ENCODE peak calls at places on chromosomes 11 and 22, in nine cellular contexts. One of them, this sample, is unnamed.
A peak's percentile ranks its signal among the peaks of the same experiment; 100 is the strongest.

GRCh38 chr22:40898850-40899357 is 37.0 kb upstream of the DNAJB7 start:
- DNase-seq in fibroblast of lung: peak; percentile 78
- DNase-seq in HCT116: peak; percentile 23
- DNase-seq in neuronal stem cell: no peak
- DNase-seq in Karpas-422: peak; percentile 89
- DNase-seq in GM23248: peak; percentile 78
- DNase-seq in GM23338: peak; percentile 71
- DNase-seq in H1: no peak
- DNase-seq in neural progenitor cell: peak; percentile 36
- DNase-seq in this sample: peak; percentile 73

GRCh38 chr11:46235777-46236688 is 41.4 kb upstream of the CREB3L1 start:
- DNase-seq in fibroblast of lung: peak; percentile 43
- DNase-seq in HCT116: no peak
- DNase-seq in neuronal stem cell: no peak
- DNase-seq in Karpas-422: no peak
- DNase-seq in GM23248: peak; percentile 45
- DNase-seq in GM23338: no peak
- DNase-seq in H1: peak; percentile 14
- DNase-seq in neural progenitor cell: no peak
- DNase-seq in this sample: no peak

GRCh38 chr11:115222218-115222862 is 281.9 kb downstream of the CADM1 start:
- DNase-seq in fibroblast of lung: peak; percentile 86
- DNase-seq in HCT116: no peak
- DNase-seq in neuronal stem cell: no peak
- DNase-seq in Karpas-422: no peak
- DNase-seq in GM23248: peak; percentile 83
- DNase-seq in GM23338: peak; percentile 28
- DNase-seq in H1: no peak
- DNase-seq in neural progenitor cell: peak; percentile 34
- DNase-seq in this sample: peak; percentile 68

GRCh38 chr22:27581688-27582087 is 219.9 kb downstream of the MN1 start:
- DNase-seq in fibroblast of lung: peak; percentile 75
- DNase-seq in HCT116: no peak
- DNase-seq in neuronal stem cell: no peak
- DNase-seq in Karpas-422: no peak
- DNase-seq in GM23248: peak; percentile 69
- DNase-seq in GM23338: no peak
- DNase-seq in H1: no peak
- DNase-seq in neural progenitor cell: no peak
- DNase-seq in this sample: no peak

GRCh38 chr11:359181-359714 is 10.1 kb upstream of the B4GALNT4 start:
- DNase-seq in fibroblast of lung: no peak
- DNase-seq in HCT116: no peak
- DNase-seq in neuronal stem cell: no peak
- DNase-seq in Karpas-422: no peak
- DNase-seq in GM23248: no peak
- DNase-seq in GM23338: no peak
- DNase-seq in H1: no peak
- DNase-seq in neural progenitor cell: no peak
- DNase-seq in this sample: peak; percentile 22

GRCh38 chr22:23281406-23282088 is 101.2 kb downstream of the BCR start:
- DNase-seq in fibroblast of lung: peak; percentile 78
- DNase-seq in HCT116: peak; percentile 19
- DNase-seq in neuronal stem cell: peak; percentile 84
- DNase-seq in Karpas-422: peak; percentile 95
- DNase-seq in GM23248: peak; percentile 71
- DNase-seq in GM23338: peak; percentile 93
- DNase-seq in H1: peak; percentile 95
- DNase-seq in neural progenitor cell: peak; percentile 89
- DNase-seq in this sample: peak; percentile 89

GRCh38 chr22:20015971-20016733 is 471 bp downstream of the ARVCF start:
- DNase-seq in fibroblast of lung: no peak
- DNase-seq in HCT116: no peak
- DNase-seq in neuronal stem cell: no peak
- DNase-seq in Karpas-422: peak; percentile 70
- DNase-seq in GM23248: peak; percentile 38
- DNase-seq in GM23338: peak; percentile 76
- DNase-seq in H1: peak; percentile 82
- DNase-seq in neural progenitor cell: peak; percentile 68
- DNase-seq in this sample: peak; percentile 22

GRCh38 chr11:68988486-68988885 is 7.7 kb upstream of the MRGPRD start:
- DNase-seq in fibroblast of lung: no peak
- DNase-seq in HCT116: no peak
- DNase-seq in neuronal stem cell: no peak
- DNase-seq in Karpas-422: no peak
- DNase-seq in GM23248: no peak
- DNase-seq in GM23338: no peak
- DNase-seq in H1: no peak
- DNase-seq in neural progenitor cell: no peak
- DNase-seq in this sample: no peak

GRCh38 chr11:46112961-46113617 is 8.2 kb downstream of the PHF21A start:
- DNase-seq in fibroblast of lung: peak; percentile 72
- DNase-seq in HCT116: peak; percentile 67
- DNase-seq in neuronal stem cell: peak; percentile 35
- DNase-seq in Karpas-422: peak; percentile 90
- DNase-seq in GM23248: peak; percentile 85
- DNase-seq in GM23338: peak; percentile 93
- DNase-seq in H1: no peak
- DNase-seq in neural progenitor cell: peak; percentile 73
- DNase-seq in this sample: peak; percentile 80

GRCh38 chr11:85863855-85864254 is 8.7 kb downstream of the CCDC83 start:
- DNase-seq in fibroblast of lung: no peak
- DNase-seq in HCT116: no peak
- DNase-seq in neuronal stem cell: no peak
- DNase-seq in Karpas-422: no peak
- DNase-seq in GM23248: no peak
- DNase-seq in GM23338: no peak
- DNase-seq in H1: no peak
- DNase-seq in neural progenitor cell: no peak
- DNase-seq in this sample: no peak

GRCh38 chr11:85869776-85870175 is 14.6 kb downstream of the CCDC83 start:
- DNase-seq in fibroblast of lung: no peak
- DNase-seq in HCT116: no peak
- DNase-seq in neuronal stem cell: no peak
- DNase-seq in Karpas-422: no peak
- DNase-seq in GM23248: no peak
- DNase-seq in GM23338: no peak
- DNase-seq in H1: no peak
- DNase-seq in neural progenitor cell: no peak
- DNase-seq in this sample: no peak

GRCh38 chr11:85866137-85866827 is 11.1 kb downstream of the CCDC83 start:
- DNase-seq in fibroblast of lung: no peak
- DNase-seq in HCT116: no peak
- DNase-seq in neuronal stem cell: no peak
- DNase-seq in Karpas-422: no peak
- DNase-seq in GM23248: no peak
- DNase-seq in GM23338: no peak
- DNase-seq in H1: no peak
- DNase-seq in neural progenitor cell: no peak
- DNase-seq in this sample: no peak

DNA sequence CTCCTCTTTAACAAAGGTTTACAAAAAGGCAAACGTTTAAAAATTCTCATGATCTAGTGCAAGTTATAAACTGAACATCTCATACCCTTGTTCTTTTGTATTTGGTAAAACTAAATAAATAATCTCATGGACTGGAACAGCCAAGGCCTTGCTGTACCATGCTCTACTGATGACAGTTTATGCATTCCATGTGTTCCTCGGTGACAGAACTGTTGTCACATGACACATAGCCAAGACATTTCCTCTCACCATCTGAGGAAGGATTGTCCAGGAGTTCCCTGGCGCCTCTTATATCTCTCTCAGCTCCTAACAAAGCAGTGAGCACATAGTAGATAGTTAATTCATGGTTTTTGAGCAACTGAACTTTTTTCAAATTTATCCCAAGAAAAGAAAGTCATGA is 12.6 kb downstream of the CCDC83 start:
- DNase-seq in fibroblast of lung: no peak
- DNase-seq in HCT116: no peak
- DNase-seq in neuronal stem cell: no peak
- DNase-seq in Karpas-422: no peak
- DNase-seq in GM23248: peak; percentile 68
- DNase-seq in GM23338: no peak
- DNase-seq in H1: no peak
- DNase-seq in neural progenitor cell: no peak
- DNase-seq in this sample: no peak
- H2AFZ ChIP-seq in fibroblast of lung: no peak overlapping the region
- H2AFZ ChIP-seq in HCT116: no peak overlapping the region
- H2AFZ ChIP-seq in neuronal stem cell: no peak overlapping the region
- H2AFZ ChIP-seq in Karpas-422: no peak overlapping the region
- H2AFZ ChIP-seq in GM23248: peak overlapping the region; percentile 25
- H2AFZ ChIP-seq in GM23338: no peak overlapping the region
- H2AFZ ChIP-seq in H1: no peak overlapping the region
- H2AFZ ChIP-seq in neural progenitor cell: no peak overlapping the region
- H2AFZ ChIP-seq in this sample: no peak overlapping the region

GRCh38 chr11:61792310-61793083 is at the start of the genes FEN1 and TMEM258:
- DNase-seq in fibroblast of lung: peak; percentile 95
- DNase-seq in HCT116: peak; percentile 88
- DNase-seq in neuronal stem cell: peak; percentile 89
- DNase-seq in Karpas-422: peak; percentile 96
- DNase-seq in GM23248: peak; percentile 97
- DNase-seq in GM23338: peak; percentile 94
- DNase-seq in H1: peak; percentile 95
- DNase-seq in neural progenitor cell: peak; percentile 96
- DNase-seq in this sample: peak; percentile 92
- H2AFZ ChIP-seq in fibroblast of lung: peak within 1 kb of the TSS; percentile 98
- H2AFZ ChIP-seq in HCT116: no peak within 1 kb of the TSS
- H2AFZ ChIP-seq in neuronal stem cell: peak within 1 kb of the TSS; percentile 98
- H2AFZ ChIP-seq in Karpas-422: peak within 1 kb of the TSS; percentile 91
- H2AFZ ChIP-seq in GM23248: peak within 1 kb of the TSS; percentile 88
- H2AFZ ChIP-seq in GM23338: peak within 1 kb of the TSS; percentile 87
- H2AFZ ChIP-seq in H1: peak within 1 kb of the TSS; percentile 98
- H2AFZ ChIP-seq in neural progenitor cell: peak within 1 kb of the TSS; percentile 95
- H2AFZ ChIP-seq in this sample: peak within 1 kb of the TSS; percentile 58

GRCh38 chr11:41449483-41450050 is 9.9 kb downstream of the LRRC4C start:
- DNase-seq in fibroblast of lung: no peak
- DNase-seq in HCT116: no peak
- DNase-seq in neuronal stem cell: no peak
- DNase-seq in Karpas-422: no peak
- DNase-seq in GM23248: no peak
- DNase-seq in GM23338: no peak
- DNase-seq in H1: no peak
- DNase-seq in neural progenitor cell: no peak
- DNase-seq in this sample: no peak

GRCh38 chr11:41446566-41446965 is 12.9 kb downstream of the LRRC4C start:
- DNase-seq in fibroblast of lung: no peak
- DNase-seq in HCT116: no peak
- DNase-seq in neuronal stem cell: no peak
- DNase-seq in Karpas-422: no peak
- DNase-seq in GM23248: no peak
- DNase-seq in GM23338: no peak
- DNase-seq in H1: no peak
- DNase-seq in neural progenitor cell: no peak
- DNase-seq in this sample: no peak

GRCh38 chr11:41456288-41456687 is 3.2 kb downstream of the LRRC4C start:
- DNase-seq in fibroblast of lung: no peak
- DNase-seq in HCT116: no peak
- DNase-seq in neuronal stem cell: no peak
- DNase-seq in Karpas-422: no peak
- DNase-seq in GM23248: no peak
- DNase-seq in GM23338: peak; percentile 75
- DNase-seq in H1: no peak
- DNase-seq in neural progenitor cell: peak; percentile 51
- DNase-seq in this sample: no peak

GRCh38 chr11:41446107-41446506 is 13.3 kb downstream of the LRRC4C start:
- DNase-seq in fibroblast of lung: no peak
- DNase-seq in HCT116: no peak
- DNase-seq in neuronal stem cell: no peak
- DNase-seq in Karpas-422: no peak
- DNase-seq in GM23248: no peak
- DNase-seq in GM23338: no peak
- DNase-seq in H1: no peak
- DNase-seq in neural progenitor cell: no peak
- DNase-seq in this sample: no peak

DNA sequence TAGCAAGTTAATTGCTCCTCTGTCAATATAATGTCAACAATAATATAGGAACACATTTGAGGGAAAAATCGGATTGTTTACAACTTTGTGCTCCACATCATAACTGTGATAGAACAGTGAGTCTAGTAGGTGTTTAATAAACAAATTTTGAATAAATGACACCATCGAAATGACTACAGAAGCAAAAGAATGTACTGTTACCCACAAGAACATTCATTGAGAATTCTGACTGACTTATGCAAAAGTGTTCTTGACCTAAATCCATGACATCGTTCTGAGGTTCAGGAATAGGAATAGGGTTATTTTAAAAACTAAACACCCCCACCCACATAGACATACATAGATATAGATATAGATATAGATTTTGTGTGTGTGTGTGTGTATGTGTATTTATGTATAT is 8.4 kb downstream of the LRRC4C start:
- DNase-seq in fibroblast of lung: no peak
- DNase-seq in HCT116: no peak
- DNase-seq in neuronal stem cell: no peak
- DNase-seq in Karpas-422: no peak
- DNase-seq in GM23248: no peak
- DNase-seq in GM23338: no peak
- DNase-seq in H1: no peak
- DNase-seq in neural progenitor cell: no peak
- DNase-seq in this sample: no peak
- H2AFZ ChIP-seq in fibroblast of lung: no peak overlapping the region
- H2AFZ ChIP-seq in HCT116: no peak overlapping the region
- H2AFZ ChIP-seq in neuronal stem cell: peak overlapping the region; percentile 43
- H2AFZ ChIP-seq in Karpas-422: no peak overlapping the region
- H2AFZ ChIP-seq in GM23248: no peak overlapping the region
- H2AFZ ChIP-seq in GM23338: no peak overlapping the region
- H2AFZ ChIP-seq in H1: no peak overlapping the region
- H2AFZ ChIP-seq in neural progenitor cell: no peak overlapping the region
- H2AFZ ChIP-seq in this sample: no peak overlapping the region

GRCh38 chr11:35587972-35588371 is 30.3 kb upstream of the FJX1 start:
- DNase-seq in fibroblast of lung: no peak
- DNase-seq in HCT116: no peak
- DNase-seq in neuronal stem cell: no peak
- DNase-seq in Karpas-422: no peak
- DNase-seq in GM23248: no peak
- DNase-seq in GM23338: no peak
- DNase-seq in H1: no peak
- DNase-seq in neural progenitor cell: no peak
- DNase-seq in this sample: no peak

GRCh38 chr11:35590412-35590811 is 27.8 kb upstream of the FJX1 start:
- DNase-seq in fibroblast of lung: no peak
- DNase-seq in HCT116: no peak
- DNase-seq in neuronal stem cell: no peak
- DNase-seq in Karpas-422: no peak
- DNase-seq in GM23248: peak; percentile 78
- DNase-seq in GM23338: no peak
- DNase-seq in H1: no peak
- DNase-seq in neural progenitor cell: no peak
- DNase-seq in this sample: no peak

GRCh38 chr11:35588627-35589026 is 29.6 kb upstream of the FJX1 start:
- DNase-seq in fibroblast of lung: peak; percentile 73
- DNase-seq in HCT116: no peak
- DNase-seq in neuronal stem cell: no peak
- DNase-seq in Karpas-422: no peak
- DNase-seq in GM23248: peak; percentile 75
- DNase-seq in GM23338: no peak
- DNase-seq in H1: no peak
- DNase-seq in neural progenitor cell: no peak
- DNase-seq in this sample: no peak

GRCh38 chr11:35586216-35586615 is 32.0 kb upstream of the FJX1 start:
- DNase-seq in fibroblast of lung: no peak
- DNase-seq in HCT116: no peak
- DNase-seq in neuronal stem cell: no peak
- DNase-seq in Karpas-422: no peak
- DNase-seq in GM23248: no peak
- DNase-seq in GM23338: no peak
- DNase-seq in H1: no peak
- DNase-seq in neural progenitor cell: no peak
- DNase-seq in this sample: no peak

GRCh38 chr11:35589281-35589680 is 29.0 kb upstream of the FJX1 start:
- DNase-seq in fibroblast of lung: no peak
- DNase-seq in HCT116: no peak
- DNase-seq in neuronal stem cell: no peak
- DNase-seq in Karpas-422: no peak
- DNase-seq in GM23248: no peak
- DNase-seq in GM23338: no peak
- DNase-seq in H1: no peak
- DNase-seq in neural progenitor cell: no peak
- DNase-seq in this sample: no peak
- H2AFZ ChIP-seq in fibroblast of lung: no peak overlapping the region
- H2AFZ ChIP-seq in HCT116: no peak overlapping the region
- H2AFZ ChIP-seq in neuronal stem cell: no peak overlapping the region
- H2AFZ ChIP-seq in Karpas-422: no peak overlapping the region
- H2AFZ ChIP-seq in GM23248: no peak overlapping the region
- H2AFZ ChIP-seq in GM23338: no peak overlapping the region
- H2AFZ ChIP-seq in H1: no peak overlapping the region
- H2AFZ ChIP-seq in neural progenitor cell: no peak overlapping the region
- H2AFZ ChIP-seq in this sample: no peak overlapping the region

This sample was measured in OCI-LY7.